ENCODE peak calls at places on chromosomes 16 and 17, in ten cellular contexts. E is A673, J is cardiac fibroblast, F is Kasumi-1, W is brain microvascular endothelial cell, G is glomerular endothelial cell, D is adipocyte, T is globus pallidus, I is KG1, A is gastrocnemius medialis. Z is an unnamed sample.

GRCh38 chr16:1430759-1431496 is at the start of gene PERCC1:
- DNase-seq in E (peak; percentile 66), J (no peak), F (no peak), W (no peak), G (no peak), D (peak; percentile 50), T (no peak), I (no peak), A (no peak), Z (no peak)

GRCh38 chr16:8931864-8932263 is 31.8 kb downstream of the USP7 start:
- DNase-seq in E (peak; percentile 51), J (peak; percentile 66), F (peak; percentile 2), W (peak; percentile 37), G (peak; percentile 22), D (peak; percentile 65), T (peak; percentile 35), I (no peak), A (no peak), Z (no peak)

GRCh38 chr16:57341441-57342303 is 16.9 kb upstream of the CCL22 start:
- DNase-seq in E (peak; percentile 41), J (peak; percentile 44), F (no peak), W (peak; percentile 80), G (no peak), D (peak; percentile 91), T (no peak), I (no peak), A (no peak), Z (peak; percentile 86)

GRCh38 chr16:53159781-53160436 is 105.1 kb downstream of the CHD9 start:
- DNase-seq in E (peak; percentile 80), J (peak; percentile 75), F (peak; percentile 52), W (peak; percentile 15), G (peak; percentile 52), D (peak; percentile 83), T (peak; percentile 55), I (no peak), A (no peak), Z (peak; percentile 8)

GRCh38 chr17:72422505-72423285 is 301.9 kb downstream of the SOX9 start:
- DNase-seq in E (no peak), J (peak; percentile 76), F (no peak), W (peak; percentile 91), G (peak; percentile 20), D (peak; percentile 80), T (no peak), I (no peak), A (peak; percentile 62), Z (peak; percentile 44)

GRCh38 chr17:31467502-31468256 is 76.2 kb downstream of the RAB11FIP4 start:
- DNase-seq in E (no peak), J (no peak), F (no peak), W (no peak), G (no peak), D (no peak), T (peak; percentile 94), I (no peak), A (no peak), Z (no peak)

GRCh38 chr16:84862804-84863484 is 43.2 kb downstream of the CRISPLD2 start:
- DNase-seq in E (no peak), J (peak; percentile 34), F (no peak), W (no peak), G (no peak), D (no peak), T (no peak), I (no peak), A (no peak), Z (no peak)

GRCh38 chr16:20720251-20720650 is 21.4 kb downstream of the THUMPD1 start:
- DNase-seq in E (no peak), J (no peak), F (no peak), W (no peak), G (no peak), D (no peak), T (no peak), I (no peak), A (no peak), Z (no peak)

GRCh38 chr17:82052638-82053059 is 951 bp downstream of the GPS1 start:
- DNase-seq in E (no peak), J (no peak), F (no peak), W (no peak), G (no peak), D (peak; percentile 21), T (no peak), I (no peak), A (no peak), Z (no peak)

GRCh38 chr16:29811896-29812665 is at the start of gene PRRT2:
- DNase-seq in E (peak; percentile 79), J (peak; percentile 52), F (no peak), W (no peak), G (no peak), D (peak; percentile 81), T (peak; percentile 64), I (no peak), A (no peak), Z (no peak)

GRCh38 chr17:19727466-19728113 is 11.2 kb upstream of the SLC47A2 start:
- DNase-seq in E (no peak), J (peak; percentile 97), F (no peak), W (peak; percentile 26), G (no peak), D (peak; percentile 89), T (peak; percentile 97), I (no peak), A (peak; percentile 78), Z (peak; percentile 77)

GRCh38 chr16:68737730-68738590 is 868 bp downstream of the CDH1 start:
- DNase-seq in E (no peak), J (no peak), F (no peak), W (no peak), G (no peak), D (no peak), T (no peak), I (no peak), A (no peak), Z (no peak)

GRCh38 chr17:64128787-64129514 is 993 bp downstream of the ERN1 start:
- DNase-seq in E (peak; percentile 51), J (peak; percentile 53), F (peak; percentile 44), W (peak; percentile 32), G (no peak), D (peak; percentile 69), T (no peak), I (no peak), A (no peak), Z (no peak)

GRCh38 chr17:78355045-78355641 is 4.7 kb downstream of the SOCS3 start:
- DNase-seq in E (no peak), J (no peak), F (no peak), W (no peak), G (no peak), D (no peak), T (no peak), I (no peak), A (no peak), Z (no peak)

GRCh38 chr16:53849994-53850393 is 146.0 kb downstream of the FTO start:
- DNase-seq in E (no peak), J (no peak), F (no peak), W (no peak), G (no peak), D (no peak), T (no peak), I (no peak), A (no peak), Z (no peak)

GRCh38 chr16:65916995-65917394 is 449.5 kb upstream of the CDH5 start:
- DNase-seq in E (no peak), J (no peak), F (no peak), W (no peak), G (no peak), D (no peak), T (no peak), I (no peak), A (no peak), Z (no peak)

GRCh38 chr17:31499771-31500554 is 108.5 kb downstream of the RAB11FIP4 start:
- DNase-seq in E (no peak), J (peak; percentile 40), F (no peak), W (peak; percentile 2), G (no peak), D (peak; percentile 44), T (peak; percentile 87), I (no peak), A (peak; percentile 85), Z (no peak)

GRCh38 chr16:65121870-65122723 is at the start of gene CDH11:
- DNase-seq in E (peak; percentile 92), J (peak; percentile 96), F (no peak), W (peak; percentile 84), G (no peak), D (peak; percentile 95), T (peak; percentile 63), I (no peak), A (no peak), Z (peak; percentile 70)

GRCh38 chr17:73412914-73413313 is 101.1 kb upstream of the CDC42EP4 start:
- DNase-seq in E (no peak), J (no peak), F (no peak), W (no peak), G (no peak), D (no peak), T (no peak), I (no peak), A (no peak), Z (no peak)

Z was measured in AG09309.